ENCODE peak calls at places on chromosome 16, in nine cellular contexts. G, I, K, N, S, O, C, H and M are unnamed samples.

GRCh38 chr16:22373662-22374310 is 633 bp downstream of the CDR2 start:
- DNase-seq in H (peak; percentile 46), I (peak; percentile 5), S (peak; percentile 29), G (peak; percentile 29), C (no peak), O (no peak), N (no peak), K (peak; percentile 43), M (peak; percentile 23)

GRCh38 chr16:22614271-22614947 is 103.7 kb downstream of the NPIPB5 start:
- DNase-seq in N (no peak), O (no peak), C (peak; percentile 60), H (no peak), I (no peak), S (no peak), G (peak; percentile 31), K (peak; percentile 34), M (no peak)

GRCh38 chr16:1420111-1420539 is 422 bp downstream of the UQCC4 start:
- DNase-seq in N (no peak), G (no peak), S (no peak), C (no peak), O (no peak), I (no peak), K (peak; percentile 19), H (peak; percentile 40), M (no peak)

GRCh38 chr16:180101-180920 is at the start of gene HBQ1:
- DNase-seq in S (no peak), O (no peak), C (no peak), G (no peak), H (peak; percentile 28), I (no peak), N (no peak), K (peak; percentile 11), M (no peak)

GRCh38 chr16:22948603-22949368 is 134.8 kb downstream of the HS3ST2 start:
- DNase-seq in O (no peak), I (peak; percentile 27), C (peak; percentile 43), G (peak; percentile 57), H (peak; percentile 6), S (peak; percentile 48), K (peak; percentile 59), N (no peak), M (peak; percentile 6)

GRCh38 chr16:85069171-85069570 is 41.6 kb downstream of the KIAA0513 start:
- DNase-seq in G (no peak), N (no peak), S (no peak), O (no peak), C (no peak), H (no peak), K (no peak), I (no peak), M (no peak)

GRCh38 chr16:24075929-24076716 is 180.0 kb upstream of the CACNG3 start:
- DNase-seq in N (no peak), K (peak; percentile 17), I (no peak), S (peak; percentile 15), C (no peak), O (no peak), H (no peak), G (no peak), M (no peak)

GRCh38 chr16:63904182-63904581 is 1217.7 kb downstream of the CDH11 start:
- DNase-seq in S (no peak), C (no peak), G (no peak), I (no peak), H (no peak), K (no peak), O (no peak), N (no peak), M (no peak)

GRCh38 chr16:69821844-69822173 is 59.7 kb downstream of the WWP2 start:
- DNase-seq in O (no peak), C (no peak), H (no peak), S (no peak), N (no peak), I (no peak), G (no peak), K (no peak), M (no peak)

GRCh38 chr16:89531821-89532526 is 23.8 kb downstream of the SPG7 start:
- DNase-seq in C (no peak), H (no peak), I (no peak), O (no peak), N (no peak), S (no peak), G (no peak), K (no peak), M (no peak)

GRCh38 chr16:22232277-22233049 is 26.4 kb downstream of the EEF2K start:
- DNase-seq in S (no peak), C (peak; percentile 42), H (peak; percentile 73), I (no peak), K (peak; percentile 62), O (no peak), G (peak; percentile 9), N (no peak), M (no peak)

GRCh38 chr16:71971571-71971970 is 28.6 kb downstream of the PKD1L3 start:
- DNase-seq in O (no peak), N (no peak), C (no peak), G (no peak), H (no peak), K (no peak), S (no peak), I (no peak), M (no peak)

GRCh38 chr16:8115814-8116213 is 474.5 kb downstream of the TMEM114 start:
- DNase-seq in O (no peak), S (no peak), N (no peak), C (no peak), I (no peak), G (no peak), H (no peak), K (no peak), M (no peak)

GRCh38 chr16:2987854-2988253 is 7.6 kb upstream of the PKMYT1 start:
- DNase-seq in I (no peak), G (no peak), H (peak; percentile 82), C (no peak), S (no peak), K (no peak), N (no peak), O (no peak), M (no peak)

GRCh38 chr16:89360760-89361435 is 129.5 kb downstream of the ANKRD11 start:
- DNase-seq in H (no peak), S (peak; percentile 64), O (no peak), K (no peak), I (no peak), C (no peak), G (no peak), N (no peak), M (peak; percentile 54)

GRCh38 chr16:4682084-4682581 is 11.2 kb upstream of the NUDT16L1 start:
- DNase-seq in O (no peak), G (no peak), K (no peak), I (no peak), H (no peak), C (no peak), S (no peak), N (no peak), M (no peak)

GRCh38 chr16:14608111-14608566 is 21.9 kb downstream of the PARN start:
- DNase-seq in K (no peak), O (no peak), H (no peak), G (no peak), I (no peak), C (no peak), S (no peak), N (no peak), M (no peak)

GRCh38 chr16:73956592-73957495 is 339.8 kb upstream of the PSMD7 start:
- DNase-seq in I (peak; percentile 4), C (peak; percentile 78), S (peak; percentile 5), N (peak; percentile 23), O (peak; percentile 32), G (peak; percentile 27), H (peak; percentile 42), K (peak; percentile 66), M (no peak)

GRCh38 chr16:47965439-47965838 is 190.4 kb downstream of the ABCC12 start:
- DNase-seq in C (peak; percentile 11), H (no peak), N (no peak), S (no peak), G (no peak), I (no peak), O (no peak), K (peak; percentile 20), M (no peak)

GRCh38 chr16:27169511-27170071 is 33.7 kb upstream of the KDM8 start:
- DNase-seq in I (no peak), C (peak; percentile 98), O (peak; percentile 93), H (peak; percentile 37), K (peak; percentile 75), G (peak; percentile 44), S (no peak), N (peak; percentile 93), M (peak; percentile 28)

GRCh38 chr16:12545292-12545610 is 258.4 kb downstream of the CPPED1 start:
- DNase-seq in C (no peak), I (no peak), G (no peak), H (no peak), S (no peak), N (no peak), O (no peak), K (no peak), M (no peak)

GRCh38 chr16:11779074-11779473 is 18.0 kb downstream of the ZC3H7A start:
- DNase-seq in K (no peak), C (no peak), N (no peak), I (no peak), H (no peak), S (no peak), G (no peak), O (no peak), M (no peak)

GRCh38 chr16:9966569-9967157 is 215.6 kb downstream of the GRIN2A start:
- DNase-seq in O (no peak), K (peak; percentile 55), C (peak; percentile 34), G (peak; percentile 41), S (no peak), I (no peak), N (no peak), H (no peak), M (no peak)

GRCh38 chr16:57500578-57501111 is 14.4 kb upstream of the DOK4 start:
- DNase-seq in C (no peak), I (no peak), S (no peak), K (no peak), N (no peak), O (no peak), H (no peak), G (no peak), M (no peak)

GRCh38 chr16:8867483-8868271 is 1.1 kb downstream of the CARHSP1 start:
- DNase-seq in C (no peak), I (peak; percentile 52), S (no peak), O (no peak), K (no peak), G (no peak), N (no peak), H (peak; percentile 51), M (no peak)

GRCh38 chr16:65524997-65525396 is 403.1 kb upstream of the CDH11 start:
- DNase-seq in C (peak; percentile 98), H (no peak), I (no peak), S (no peak), G (peak; percentile 35), K (peak; percentile 45), N (no peak), O (peak; percentile 96), M (no peak)

GRCh38 chr16:31874354-31875111 is 926 bp downstream of the ZNF267 start:
- DNase-seq in G (peak; percentile 36), N (no peak), O (no peak), H (peak; percentile 8), C (peak; percentile 22), K (peak; percentile 72), S (no peak), I (no peak), M (peak; percentile 44)

GRCh38 chr16:13940397-13940933 is 20.5 kb downstream of the ERCC4 start:
- DNase-seq in O (no peak), S (no peak), H (no peak), N (no peak), K (no peak), G (no peak), I (no peak), C (no peak), M (no peak)

GRCh38 chr16:88591577-88592021 is 21.4 kb downstream of the ZC3H18 start:
- DNase-seq in I (peak; percentile 17), O (no peak), H (no peak), K (no peak), G (no peak), N (no peak), C (no peak), S (peak; percentile 48), M (peak; percentile 21)

GRCh38 chr16:82119405-82119804 is 50.6 kb downstream of the MPHOSPH6 start:
- DNase-seq in C (no peak), G (no peak), O (no peak), H (no peak), S (no peak), K (no peak), I (no peak), N (no peak), M (no peak)

GRCh38 chr16:26672206-26672605 is 394.5 kb upstream of the C16orf82 start:
- DNase-seq in H (no peak), S (no peak), K (no peak), O (no peak), C (no peak), I (no peak), G (no peak), N (no peak), M (peak; percentile 14)